ENCODE peak calls at places on chromosomes 16 and 17, in ten cellular contexts. One of them, this sample, is unnamed.

GRCh38 chr17:66829386-66829864 is 5.5 kb upstream of the CACNG5 start:
- DNase-seq in activated gamma-delta T cell treated with Interleukin-2 at 50 U/mL for 16 hours: no peak
- DNase-seq in lower leg skin: no peak
- DNase-seq in ovary: peak
- DNase-seq in memory B cell: no peak
- DNase-seq in CD8-positive, alpha-beta memory T cell: no peak
- DNase-seq in frontal cortex: no peak
- DNase-seq in cardiac septum: peak
- DNase-seq in stimulated activated naive B cell treated with anti-CD40 and anti-IgM and Interleukin-4, amounts not matched to agents 10 μg/mL and 1 μg/mL and 100 μg/mL, for 72 hours: no peak
- DNase-seq in PC-3: peak
- DNase-seq in this sample: peak

GRCh38 chr17:80780381-80781187 is 211.1 kb upstream of the CHMP6 start:
- DNase-seq in activated gamma-delta T cell treated with Interleukin-2 at 50 U/mL for 16 hours: no peak
- DNase-seq in lower leg skin: no peak
- DNase-seq in ovary: no peak
- DNase-seq in memory B cell: no peak
- DNase-seq in CD8-positive, alpha-beta memory T cell: peak
- DNase-seq in frontal cortex: no peak
- DNase-seq in cardiac septum: no peak
- DNase-seq in stimulated activated naive B cell treated with anti-CD40 and anti-IgM and Interleukin-4, amounts not matched to agents 10 μg/mL and 1 μg/mL and 100 μg/mL, for 72 hours: no peak
- DNase-seq in PC-3: no peak
- DNase-seq in this sample: no peak

GRCh38 chr17:2711608-2712299 is at the start of gene CLUH:
- DNase-seq in activated gamma-delta T cell treated with Interleukin-2 at 50 U/mL for 16 hours: peak
- DNase-seq in lower leg skin: peak
- DNase-seq in ovary: peak
- DNase-seq in memory B cell: peak
- DNase-seq in CD8-positive, alpha-beta memory T cell: peak
- DNase-seq in frontal cortex: peak
- DNase-seq in cardiac septum: peak
- DNase-seq in stimulated activated naive B cell treated with anti-CD40 and anti-IgM and Interleukin-4, amounts not matched to agents 10 μg/mL and 1 μg/mL and 100 μg/mL, for 72 hours: peak
- DNase-seq in PC-3: peak
- DNase-seq in this sample: peak

GRCh38 chr17:50562266-50563094 is 2.0 kb downstream of the CACNA1G start:
- DNase-seq in activated gamma-delta T cell treated with Interleukin-2 at 50 U/mL for 16 hours: no peak
- DNase-seq in lower leg skin: no peak
- DNase-seq in ovary: no peak
- DNase-seq in memory B cell: no peak
- DNase-seq in CD8-positive, alpha-beta memory T cell: no peak
- DNase-seq in frontal cortex: no peak
- DNase-seq in cardiac septum: no peak
- DNase-seq in stimulated activated naive B cell treated with anti-CD40 and anti-IgM and Interleukin-4, amounts not matched to agents 10 μg/mL and 1 μg/mL and 100 μg/mL, for 72 hours: no peak
- DNase-seq in PC-3: no peak
- DNase-seq in this sample: no peak

GRCh38 chr17:6657633-6658287 is 6.2 kb downstream of the C17orf100 start:
- DNase-seq in activated gamma-delta T cell treated with Interleukin-2 at 50 U/mL for 16 hours: no peak
- DNase-seq in lower leg skin: no peak
- DNase-seq in ovary: no peak
- DNase-seq in memory B cell: no peak
- DNase-seq in CD8-positive, alpha-beta memory T cell: no peak
- DNase-seq in frontal cortex: no peak
- DNase-seq in cardiac septum: no peak
- DNase-seq in stimulated activated naive B cell treated with anti-CD40 and anti-IgM and Interleukin-4, amounts not matched to agents 10 μg/mL and 1 μg/mL and 100 μg/mL, for 72 hours: no peak
- DNase-seq in PC-3: no peak
- DNase-seq in this sample: no peak

GRCh38 chr17:58336456-58337094 is 8.0 kb upstream of the TSPOAP1 start:
- DNase-seq in activated gamma-delta T cell treated with Interleukin-2 at 50 U/mL for 16 hours: no peak
- DNase-seq in lower leg skin: no peak
- DNase-seq in ovary: no peak
- DNase-seq in memory B cell: no peak
- DNase-seq in CD8-positive, alpha-beta memory T cell: peak
- DNase-seq in frontal cortex: no peak
- DNase-seq in cardiac septum: peak
- DNase-seq in stimulated activated naive B cell treated with anti-CD40 and anti-IgM and Interleukin-4, amounts not matched to agents 10 μg/mL and 1 μg/mL and 100 μg/mL, for 72 hours: peak
- DNase-seq in PC-3: no peak
- DNase-seq in this sample: no peak

GRCh38 chr17:65191805-65192740 is 54.9 kb downstream of the RGS9 start:
- DNase-seq in activated gamma-delta T cell treated with Interleukin-2 at 50 U/mL for 16 hours: no peak
- DNase-seq in lower leg skin: no peak
- DNase-seq in ovary: no peak
- DNase-seq in memory B cell: no peak
- DNase-seq in CD8-positive, alpha-beta memory T cell: no peak
- DNase-seq in frontal cortex: no peak
- DNase-seq in cardiac septum: no peak
- DNase-seq in stimulated activated naive B cell treated with anti-CD40 and anti-IgM and Interleukin-4, amounts not matched to agents 10 μg/mL and 1 μg/mL and 100 μg/mL, for 72 hours: no peak
- DNase-seq in PC-3: peak
- DNase-seq in this sample: no peak

GRCh38 chr16:88775825-88776224 is 9.2 kb downstream of the PIEZO1 start:
- DNase-seq in activated gamma-delta T cell treated with Interleukin-2 at 50 U/mL for 16 hours: no peak
- DNase-seq in lower leg skin: no peak
- DNase-seq in ovary: no peak
- DNase-seq in memory B cell: no peak
- DNase-seq in CD8-positive, alpha-beta memory T cell: no peak
- DNase-seq in frontal cortex: no peak
- DNase-seq in cardiac septum: no peak
- DNase-seq in stimulated activated naive B cell treated with anti-CD40 and anti-IgM and Interleukin-4, amounts not matched to agents 10 μg/mL and 1 μg/mL and 100 μg/mL, for 72 hours: no peak
- DNase-seq in PC-3: no peak
- DNase-seq in this sample: no peak

GRCh38 chr17:72430611-72431432 is 310.0 kb downstream of the SOX9 start:
- DNase-seq in activated gamma-delta T cell treated with Interleukin-2 at 50 U/mL for 16 hours: no peak
- DNase-seq in lower leg skin: no peak
- DNase-seq in ovary: no peak
- DNase-seq in memory B cell: no peak
- DNase-seq in CD8-positive, alpha-beta memory T cell: no peak
- DNase-seq in frontal cortex: no peak
- DNase-seq in cardiac septum: no peak
- DNase-seq in stimulated activated naive B cell treated with anti-CD40 and anti-IgM and Interleukin-4, amounts not matched to agents 10 μg/mL and 1 μg/mL and 100 μg/mL, for 72 hours: no peak
- DNase-seq in PC-3: peak
- DNase-seq in this sample: no peak

GRCh38 chr16:75289189-75289588 is 37.8 kb upstream of the BCAR1 start:
- DNase-seq in activated gamma-delta T cell treated with Interleukin-2 at 50 U/mL for 16 hours: no peak
- DNase-seq in lower leg skin: no peak
- DNase-seq in ovary: no peak
- DNase-seq in memory B cell: no peak
- DNase-seq in CD8-positive, alpha-beta memory T cell: no peak
- DNase-seq in frontal cortex: no peak
- DNase-seq in cardiac septum: no peak
- DNase-seq in stimulated activated naive B cell treated with anti-CD40 and anti-IgM and Interleukin-4, amounts not matched to agents 10 μg/mL and 1 μg/mL and 100 μg/mL, for 72 hours: no peak
- DNase-seq in PC-3: peak
- DNase-seq in this sample: no peak